ENCODE peak calls at places on chromosomes 7 and 10, in ten cellular contexts. H, J, S, X, G, N, C, K, F and O are unnamed samples.

GRCh38 chr10:16586358-16587138 is 64.9 kb upstream of the C1QL3 start:
- DNase-seq in J (no peak), X (no peak), C (no peak), G (no peak), S (no peak), K (no peak), H (no peak), N (no peak), F (no peak), O (no peak)

GRCh38 chr7:96236198-96237039 is 85.5 kb downstream of the SLC25A13 start:
- DNase-seq in N (peak), C (no peak), G (peak), F (peak), H (no peak), S (no peak), K (peak), J (no peak), X (no peak), O (peak)

GRCh38 chr10:95872158-95872711 is 35.5 kb upstream of the CC2D2B start:
- DNase-seq in J (no peak), H (no peak), X (no peak), K (no peak), C (no peak), S (no peak), G (no peak), N (no peak), F (no peak), O (no peak)

GRCh38 chr7:131861620-131862346 is 305.4 kb upstream of the PODXL start:
- DNase-seq in X (no peak), N (no peak), H (no peak), G (peak), C (peak), K (no peak), S (no peak), J (no peak), F (peak), O (peak)

GRCh38 chr7:117338020-117338419 is 15.2 kb upstream of the WNT2 start:
- DNase-seq in J (no peak), K (no peak), X (no peak), G (peak), H (no peak), N (no peak), C (no peak), S (no peak), F (no peak), O (no peak)

GRCh38 chr7:155377837-155378579 is 79.9 kb upstream of the EN2 start:
- DNase-seq in J (no peak), N (no peak), H (no peak), F (peak), S (no peak), X (no peak), C (no peak), K (peak), G (peak), O (peak)

GRCh38 chr10:44439436-44439835 is 54.5 kb upstream of the CXCL12 start:
- DNase-seq in C (no peak), S (no peak), X (no peak), F (no peak), K (no peak), H (no peak), J (no peak), N (no peak), G (no peak), O (no peak)

GRCh38 chr10:112274831-112275230 is 8.4 kb upstream of the TECTB start:
- DNase-seq in F (no peak), J (no peak), H (no peak), S (no peak), C (no peak), G (no peak), N (no peak), K (no peak), X (no peak), O (no peak)

GRCh38 chr7:100215895-100216294 is 3.9 kb upstream of the PVRIG start:
- DNase-seq in G (peak), N (no peak), J (no peak), S (no peak), F (peak), K (no peak), X (peak), H (no peak), C (no peak), O (peak)

GRCh38 chr10:77156406-77156879 is 481.2 kb downstream of the KCNMA1 start:
- DNase-seq in F (peak), X (no peak), S (no peak), H (no peak), G (peak), K (no peak), N (no peak), C (peak), J (no peak), O (peak)

GRCh38 chr7:27173412-27174076 is 576 bp downstream of the HOXA10 start:
- DNase-seq in S (no peak), G (peak), N (peak), F (no peak), X (no peak), C (no peak), K (peak), J (no peak), H (no peak), O (no peak)

GRCh38 chr7:23299770-23300300 is 696 bp downstream of the MALSU1 start:
- DNase-seq in G (peak), H (no peak), C (no peak), J (no peak), K (no peak), N (no peak), S (no peak), X (no peak), F (peak), O (no peak)

GRCh38 chr7:1794888-1795542 is 124.9 kb downstream of the ELFN1 start:
- DNase-seq in N (no peak), C (no peak), F (peak), K (no peak), X (no peak), J (no peak), S (no peak), H (no peak), G (peak), O (no peak)

GRCh38 chr7:84337386-84337785 is 142.8 kb upstream of the SEMA3A start:
- DNase-seq in G (peak), J (no peak), N (no peak), C (no peak), F (peak), S (no peak), X (no peak), K (no peak), H (no peak), O (peak)

GRCh38 chr7:110148054-110148453 is 942.9 kb upstream of the LRRN3 start:
- DNase-seq in S (no peak), N (no peak), J (no peak), H (no peak), C (no peak), K (no peak), G (no peak), F (no peak), X (no peak), O (no peak)

GRCh38 chr10:102064503-102064867 is 664 bp upstream of the HPS6 start:
- DNase-seq in S (no peak), J (no peak), K (no peak), F (no peak), H (no peak), X (no peak), N (no peak), G (no peak), C (no peak), O (no peak)

GRCh38 chr7:132423594-132424200 is 152.6 kb downstream of the PLXNA4 start:
- DNase-seq in F (no peak), G (no peak), X (no peak), C (no peak), K (no peak), N (no peak), J (no peak), H (no peak), S (no peak), O (no peak)

GRCh38 chr7:584122-584465 is 64.4 kb upstream of the PDGFA start:
- DNase-seq in J (peak), K (no peak), F (no peak), S (no peak), N (no peak), X (no peak), H (no peak), C (no peak), G (peak), O (no peak)

GRCh38 chr10:69766161-69766910 is 35.4 kb upstream of the COL13A1 start:
- DNase-seq in S (no peak), F (no peak), H (no peak), X (no peak), G (peak), N (no peak), C (no peak), J (no peak), K (no peak), O (no peak)

GRCh38 chr7:139950881-139951525 is 111.7 kb downstream of the PARP12 start:
- DNase-seq in K (no peak), N (no peak), X (no peak), H (no peak), F (no peak), S (no peak), C (peak), G (no peak), J (no peak), O (no peak)

GRCh38 chr7:101518348-101518747 is 110.7 kb downstream of the MYL10 start:
- DNase-seq in F (peak), N (no peak), H (no peak), X (no peak), K (no peak), C (no peak), J (no peak), G (peak), S (no peak), O (peak)

GRCh38 chr7:12322287-12322902 is 81.3 kb downstream of the VWDE start:
- DNase-seq in H (no peak), F (peak), G (peak), C (peak), K (no peak), S (no peak), N (peak), J (no peak), X (peak), O (peak)

GRCh38 chr10:119333146-119333792 is 125.9 kb downstream of the GRK5 start:
- DNase-seq in S (no peak), H (no peak), G (peak), K (no peak), N (no peak), F (peak), X (no peak), C (no peak), J (peak), O (peak)